ENCODE peak calls at places on chromosomes 5 and 9, in six cellular contexts. One of them, this sample, is unnamed.

GRCh38 chr9:87880116-87880515 is 2.6 kb upstream of the SPATA31E1 start:
- DNase-seq in iPS-NIHi11: no peak
- DNase-seq in DMS53: no peak
- DNase-seq in stimulated activated CD8-positive, alpha-beta memory T cell treated with anti-CD3 and anti-CD28 coated beads, Interleukin-15, amount 100 ng/mL, for 1 hour: no peak
- DNase-seq in central memory CD8-positive, alpha-beta T cell: no peak
- DNase-seq in activated CD8-positive, alpha-beta memory T cell treated with anti-CD3 and anti-CD28 coated beads for 24 hours: no peak
- DNase-seq in this sample: no peak

GRCh38 chr5:137916923-137917322 is 27.7 kb downstream of the PKD2L2 start:
- DNase-seq in iPS-NIHi11: no peak
- DNase-seq in DMS53: no peak
- DNase-seq in stimulated activated CD8-positive, alpha-beta memory T cell treated with anti-CD3 and anti-CD28 coated beads, Interleukin-15, amount 100 ng/mL, for 1 hour: no peak
- DNase-seq in central memory CD8-positive, alpha-beta T cell: no peak
- DNase-seq in activated CD8-positive, alpha-beta memory T cell treated with anti-CD3 and anti-CD28 coated beads for 24 hours: no peak
- DNase-seq in this sample: no peak

GRCh38 chr5:134552301-134552700 is 26.8 kb downstream of the JADE2 start:
- DNase-seq in iPS-NIHi11: no peak
- DNase-seq in DMS53: no peak
- DNase-seq in stimulated activated CD8-positive, alpha-beta memory T cell treated with anti-CD3 and anti-CD28 coated beads, Interleukin-15, amount 100 ng/mL, for 1 hour: no peak
- DNase-seq in central memory CD8-positive, alpha-beta T cell: no peak
- DNase-seq in activated CD8-positive, alpha-beta memory T cell treated with anti-CD3 and anti-CD28 coated beads for 24 hours: no peak
- DNase-seq in this sample: no peak

GRCh38 chr5:102283111-102283797 is 12.8 kb downstream of the SLCO4C1 start:
- DNase-seq in iPS-NIHi11: no peak
- DNase-seq in DMS53: peak
- DNase-seq in stimulated activated CD8-positive, alpha-beta memory T cell treated with anti-CD3 and anti-CD28 coated beads, Interleukin-15, amount 100 ng/mL, for 1 hour: no peak
- DNase-seq in central memory CD8-positive, alpha-beta T cell: no peak
- DNase-seq in activated CD8-positive, alpha-beta memory T cell treated with anti-CD3 and anti-CD28 coated beads for 24 hours: no peak
- DNase-seq in this sample: no peak

GRCh38 chr5:160349249-160349965 is 21.0 kb downstream of the C1QTNF2 start:
- DNase-seq in iPS-NIHi11: no peak
- DNase-seq in DMS53: no peak
- DNase-seq in stimulated activated CD8-positive, alpha-beta memory T cell treated with anti-CD3 and anti-CD28 coated beads, Interleukin-15, amount 100 ng/mL, for 1 hour: no peak
- DNase-seq in central memory CD8-positive, alpha-beta T cell: no peak
- DNase-seq in activated CD8-positive, alpha-beta memory T cell treated with anti-CD3 and anti-CD28 coated beads for 24 hours: no peak
- DNase-seq in this sample: no peak

GRCh38 chr5:141010047-141010793 is 41.0 kb upstream of the PCDHB1 start:
- DNase-seq in iPS-NIHi11: no peak
- DNase-seq in DMS53: no peak
- DNase-seq in stimulated activated CD8-positive, alpha-beta memory T cell treated with anti-CD3 and anti-CD28 coated beads, Interleukin-15, amount 100 ng/mL, for 1 hour: no peak
- DNase-seq in central memory CD8-positive, alpha-beta T cell: no peak
- DNase-seq in activated CD8-positive, alpha-beta memory T cell treated with anti-CD3 and anti-CD28 coated beads for 24 hours: no peak
- DNase-seq in this sample: no peak

GRCh38 chr9:76756273-76756650 is 8.0 kb upstream of the PCA3 start:
- DNase-seq in iPS-NIHi11: peak
- DNase-seq in DMS53: peak
- DNase-seq in stimulated activated CD8-positive, alpha-beta memory T cell treated with anti-CD3 and anti-CD28 coated beads, Interleukin-15, amount 100 ng/mL, for 1 hour: no peak
- DNase-seq in central memory CD8-positive, alpha-beta T cell: no peak
- DNase-seq in activated CD8-positive, alpha-beta memory T cell treated with anti-CD3 and anti-CD28 coated beads for 24 hours: no peak
- DNase-seq in this sample: peak

GRCh38 chr9:110785166-110785565 is 116.6 kb downstream of the MUSK start:
- DNase-seq in iPS-NIHi11: no peak
- DNase-seq in DMS53: no peak
- DNase-seq in stimulated activated CD8-positive, alpha-beta memory T cell treated with anti-CD3 and anti-CD28 coated beads, Interleukin-15, amount 100 ng/mL, for 1 hour: no peak
- DNase-seq in central memory CD8-positive, alpha-beta T cell: no peak
- DNase-seq in activated CD8-positive, alpha-beta memory T cell treated with anti-CD3 and anti-CD28 coated beads for 24 hours: no peak
- DNase-seq in this sample: no peak

GRCh38 chr5:164000819-164001218 is 495.4 kb downstream of the MAT2B start:
- DNase-seq in iPS-NIHi11: no peak
- DNase-seq in DMS53: no peak
- DNase-seq in stimulated activated CD8-positive, alpha-beta memory T cell treated with anti-CD3 and anti-CD28 coated beads, Interleukin-15, amount 100 ng/mL, for 1 hour: no peak
- DNase-seq in central memory CD8-positive, alpha-beta T cell: no peak
- DNase-seq in activated CD8-positive, alpha-beta memory T cell treated with anti-CD3 and anti-CD28 coated beads for 24 hours: no peak
- DNase-seq in this sample: no peak

GRCh38 chr5:133627180-133627579 is 14.8 kb upstream of the FSTL4 start:
- DNase-seq in iPS-NIHi11: no peak
- DNase-seq in DMS53: no peak
- DNase-seq in stimulated activated CD8-positive, alpha-beta memory T cell treated with anti-CD3 and anti-CD28 coated beads, Interleukin-15, amount 100 ng/mL, for 1 hour: no peak
- DNase-seq in central memory CD8-positive, alpha-beta T cell: no peak
- DNase-seq in activated CD8-positive, alpha-beta memory T cell treated with anti-CD3 and anti-CD28 coated beads for 24 hours: no peak
- DNase-seq in this sample: no peak

GRCh38 chr5:16673241-16673998 is 56.6 kb upstream of the RETREG1 start:
- DNase-seq in iPS-NIHi11: no peak
- DNase-seq in DMS53: peak
- DNase-seq in stimulated activated CD8-positive, alpha-beta memory T cell treated with anti-CD3 and anti-CD28 coated beads, Interleukin-15, amount 100 ng/mL, for 1 hour: no peak
- DNase-seq in central memory CD8-positive, alpha-beta T cell: no peak
- DNase-seq in activated CD8-positive, alpha-beta memory T cell treated with anti-CD3 and anti-CD28 coated beads for 24 hours: no peak
- DNase-seq in this sample: no peak

GRCh38 chr5:107968465-107968864 is 297.7 kb upstream of the EFNA5 start:
- DNase-seq in iPS-NIHi11: no peak
- DNase-seq in DMS53: no peak
- DNase-seq in stimulated activated CD8-positive, alpha-beta memory T cell treated with anti-CD3 and anti-CD28 coated beads, Interleukin-15, amount 100 ng/mL, for 1 hour: no peak
- DNase-seq in central memory CD8-positive, alpha-beta T cell: no peak
- DNase-seq in activated CD8-positive, alpha-beta memory T cell treated with anti-CD3 and anti-CD28 coated beads for 24 hours: no peak
- DNase-seq in this sample: no peak

GRCh38 chr5:77518304-77518703 is 26.2 kb upstream of the WDR41 start:
- DNase-seq in iPS-NIHi11: no peak
- DNase-seq in DMS53: peak
- DNase-seq in stimulated activated CD8-positive, alpha-beta memory T cell treated with anti-CD3 and anti-CD28 coated beads, Interleukin-15, amount 100 ng/mL, for 1 hour: no peak
- DNase-seq in central memory CD8-positive, alpha-beta T cell: no peak
- DNase-seq in activated CD8-positive, alpha-beta memory T cell treated with anti-CD3 and anti-CD28 coated beads for 24 hours: no peak
- DNase-seq in this sample: no peak

GRCh38 chr9:133251773-133252172 is 23.2 kb downstream of the ABO start:
- DNase-seq in iPS-NIHi11: no peak
- DNase-seq in DMS53: no peak
- DNase-seq in stimulated activated CD8-positive, alpha-beta memory T cell treated with anti-CD3 and anti-CD28 coated beads, Interleukin-15, amount 100 ng/mL, for 1 hour: no peak
- DNase-seq in central memory CD8-positive, alpha-beta T cell: no peak
- DNase-seq in activated CD8-positive, alpha-beta memory T cell treated with anti-CD3 and anti-CD28 coated beads for 24 hours: no peak
- DNase-seq in this sample: no peak

GRCh38 chr9:135075234-135076142 is 12.0 kb upstream of the OLFM1 start:
- DNase-seq in iPS-NIHi11: peak
- DNase-seq in DMS53: no peak
- DNase-seq in stimulated activated CD8-positive, alpha-beta memory T cell treated with anti-CD3 and anti-CD28 coated beads, Interleukin-15, amount 100 ng/mL, for 1 hour: no peak
- DNase-seq in central memory CD8-positive, alpha-beta T cell: no peak
- DNase-seq in activated CD8-positive, alpha-beta memory T cell treated with anti-CD3 and anti-CD28 coated beads for 24 hours: no peak
- DNase-seq in this sample: no peak

GRCh38 chr5:40484495-40484894 is 195.2 kb upstream of the PTGER4 start:
- DNase-seq in iPS-NIHi11: no peak
- DNase-seq in DMS53: no peak
- DNase-seq in stimulated activated CD8-positive, alpha-beta memory T cell treated with anti-CD3 and anti-CD28 coated beads, Interleukin-15, amount 100 ng/mL, for 1 hour: no peak
- DNase-seq in central memory CD8-positive, alpha-beta T cell: no peak
- DNase-seq in activated CD8-positive, alpha-beta memory T cell treated with anti-CD3 and anti-CD28 coated beads for 24 hours: no peak
- DNase-seq in this sample: no peak

GRCh38 chr5:170773031-170773985 is 10.2 kb upstream of the GABRP start:
- DNase-seq in iPS-NIHi11: no peak
- DNase-seq in DMS53: no peak
- DNase-seq in stimulated activated CD8-positive, alpha-beta memory T cell treated with anti-CD3 and anti-CD28 coated beads, Interleukin-15, amount 100 ng/mL, for 1 hour: no peak
- DNase-seq in central memory CD8-positive, alpha-beta T cell: no peak
- DNase-seq in activated CD8-positive, alpha-beta memory T cell treated with anti-CD3 and anti-CD28 coated beads for 24 hours: no peak
- DNase-seq in this sample: no peak

GRCh38 chr5:175460126-175460525 is 16.1 kb upstream of the DRD1 start:
- DNase-seq in iPS-NIHi11: no peak
- DNase-seq in DMS53: peak
- DNase-seq in stimulated activated CD8-positive, alpha-beta memory T cell treated with anti-CD3 and anti-CD28 coated beads, Interleukin-15, amount 100 ng/mL, for 1 hour: no peak
- DNase-seq in central memory CD8-positive, alpha-beta T cell: no peak
- DNase-seq in activated CD8-positive, alpha-beta memory T cell treated with anti-CD3 and anti-CD28 coated beads for 24 hours: no peak
- DNase-seq in this sample: no peak

GRCh38 chr9:122001491-122002201 is 91.5 kb downstream of the TTLL11 start:
- DNase-seq in iPS-NIHi11: peak
- DNase-seq in DMS53: no peak
- DNase-seq in stimulated activated CD8-positive, alpha-beta memory T cell treated with anti-CD3 and anti-CD28 coated beads, Interleukin-15, amount 100 ng/mL, for 1 hour: no peak
- DNase-seq in central memory CD8-positive, alpha-beta T cell: no peak
- DNase-seq in activated CD8-positive, alpha-beta memory T cell treated with anti-CD3 and anti-CD28 coated beads for 24 hours: peak
- DNase-seq in this sample: no peak

GRCh38 chr5:44807269-44807668 is 1.5 kb upstream of the MRPS30 start:
- DNase-seq in iPS-NIHi11: no peak
- DNase-seq in DMS53: no peak
- DNase-seq in stimulated activated CD8-positive, alpha-beta memory T cell treated with anti-CD3 and anti-CD28 coated beads, Interleukin-15, amount 100 ng/mL, for 1 hour: no peak
- DNase-seq in central memory CD8-positive, alpha-beta T cell: no peak
- DNase-seq in activated CD8-positive, alpha-beta memory T cell treated with anti-CD3 and anti-CD28 coated beads for 24 hours: no peak
- DNase-seq in this sample: no peak

GRCh38 chr9:69936427-69936826 is 107.2 kb upstream of the MAMDC2 start:
- DNase-seq in iPS-NIHi11: no peak
- DNase-seq in DMS53: peak
- DNase-seq in stimulated activated CD8-positive, alpha-beta memory T cell treated with anti-CD3 and anti-CD28 coated beads, Interleukin-15, amount 100 ng/mL, for 1 hour: no peak
- DNase-seq in central memory CD8-positive, alpha-beta T cell: no peak
- DNase-seq in activated CD8-positive, alpha-beta memory T cell treated with anti-CD3 and anti-CD28 coated beads for 24 hours: no peak
- DNase-seq in this sample: no peak

GRCh38 chr5:74107899-74108298 is 481.9 kb downstream of the ARHGEF28 start:
- DNase-seq in iPS-NIHi11: no peak
- DNase-seq in DMS53: no peak
- DNase-seq in stimulated activated CD8-positive, alpha-beta memory T cell treated with anti-CD3 and anti-CD28 coated beads, Interleukin-15, amount 100 ng/mL, for 1 hour: no peak
- DNase-seq in central memory CD8-positive, alpha-beta T cell: no peak
- DNase-seq in activated CD8-positive, alpha-beta memory T cell treated with anti-CD3 and anti-CD28 coated beads for 24 hours: no peak
- DNase-seq in this sample: no peak

GRCh38 chr5:142014911-142015584 is 2.2 kb upstream of the GNPDA1 start:
- DNase-seq in iPS-NIHi11: peak
- DNase-seq in DMS53: peak
- DNase-seq in stimulated activated CD8-positive, alpha-beta memory T cell treated with anti-CD3 and anti-CD28 coated beads, Interleukin-15, amount 100 ng/mL, for 1 hour: no peak
- DNase-seq in central memory CD8-positive, alpha-beta T cell: no peak
- DNase-seq in activated CD8-positive, alpha-beta memory T cell treated with anti-CD3 and anti-CD28 coated beads for 24 hours: peak
- DNase-seq in this sample: peak

GRCh38 chr5:126875303-126875785 is 98.4 kb downstream of the LMNB1 start:
- DNase-seq in iPS-NIHi11: no peak
- DNase-seq in DMS53: no peak
- DNase-seq in stimulated activated CD8-positive, alpha-beta memory T cell treated with anti-CD3 and anti-CD28 coated beads, Interleukin-15, amount 100 ng/mL, for 1 hour: no peak
- DNase-seq in central memory CD8-positive, alpha-beta T cell: no peak
- DNase-seq in activated CD8-positive, alpha-beta memory T cell treated with anti-CD3 and anti-CD28 coated beads for 24 hours: no peak
- DNase-seq in this sample: no peak

GRCh38 chr9:33926746-33927485 is 110.0 kb downstream of the UBE2R2 start:
- DNase-seq in iPS-NIHi11: no peak
- DNase-seq in DMS53: no peak
- DNase-seq in stimulated activated CD8-positive, alpha-beta memory T cell treated with anti-CD3 and anti-CD28 coated beads, Interleukin-15, amount 100 ng/mL, for 1 hour: no peak
- DNase-seq in central memory CD8-positive, alpha-beta T cell: no peak
- DNase-seq in activated CD8-positive, alpha-beta memory T cell treated with anti-CD3 and anti-CD28 coated beads for 24 hours: no peak
- DNase-seq in this sample: no peak

GRCh38 chr5:93304391-93304790 is 276.6 kb downstream of the NR2F1-AS1 start:
- DNase-seq in iPS-NIHi11: no peak
- DNase-seq in DMS53: no peak
- DNase-seq in stimulated activated CD8-positive, alpha-beta memory T cell treated with anti-CD3 and anti-CD28 coated beads, Interleukin-15, amount 100 ng/mL, for 1 hour: no peak
- DNase-seq in central memory CD8-positive, alpha-beta T cell: no peak
- DNase-seq in activated CD8-positive, alpha-beta memory T cell treated with anti-CD3 and anti-CD28 coated beads for 24 hours: no peak
- DNase-seq in this sample: no peak

GRCh38 chr5:44845777-44846176 is 37.0 kb downstream of the MRPS30 start:
- DNase-seq in iPS-NIHi11: no peak
- DNase-seq in DMS53: peak
- DNase-seq in stimulated activated CD8-positive, alpha-beta memory T cell treated with anti-CD3 and anti-CD28 coated beads, Interleukin-15, amount 100 ng/mL, for 1 hour: no peak
- DNase-seq in central memory CD8-positive, alpha-beta T cell: no peak
- DNase-seq in activated CD8-positive, alpha-beta memory T cell treated with anti-CD3 and anti-CD28 coated beads for 24 hours: no peak
- DNase-seq in this sample: no peak